ENCODE peak calls at places on chromosomes 16 and 17, in seven cellular contexts. I, N, H, E, P, C and Q are unnamed samples.

GRCh38 chr16:72995151-72995881 is 52.6 kb downstream of the ZFHX3 start:
- DNase-seq in I (no peak), N (no peak), H (no peak), E (no peak), P (no peak), C (no peak), Q (no peak)

GRCh38 chr16:86761117-86761971 is 183.0 kb downstream of the FOXL1 start:
- DNase-seq in I (no peak), N (peak), H (peak), E (peak), P (peak), C (peak), Q (peak)

GRCh38 chr16:51409001-51409675 is 258.1 kb upstream of the SALL1 start:
- DNase-seq in I (no peak), N (peak), H (no peak), E (peak), P (peak), C (no peak), Q (no peak)

GRCh38 chr16:56013962-56014552 is 138.9 kb upstream of the CES5A start:
- DNase-seq in I (no peak), N (peak), H (peak), E (peak), P (peak), C (no peak), Q (peak)

GRCh38 chr17:6066183-6066948 is 3.8 kb upstream of the WSCD1 start:
- DNase-seq in I (no peak), N (no peak), H (no peak), E (no peak), P (no peak), C (no peak), Q (no peak)

GRCh38 chr17:42321555-42321954 is 33.3 kb downstream of the STAT5A start:
- DNase-seq in I (no peak), N (no peak), H (no peak), E (no peak), P (no peak), C (no peak), Q (no peak)

GRCh38 chr17:38352245-38353083 is 820 bp downstream of the SOCS7 start:
- DNase-seq in I (peak), N (peak), H (peak), E (peak), P (peak), C (peak), Q (peak)

GRCh38 chr17:4899341-4900230 is at the start of gene C17orf107:
- DNase-seq in I (peak), N (peak), H (peak), E (no peak), P (peak), C (peak), Q (peak)

GRCh38 chr16:51556694-51557327 is 405.7 kb upstream of the SALL1 start:
- DNase-seq in I (no peak), N (no peak), H (no peak), E (peak), P (peak), C (no peak), Q (no peak)

GRCh38 chr16:23152386-23153178 is 3.3 kb upstream of the USP31 start:
- DNase-seq in I (no peak), N (no peak), H (no peak), E (peak), P (no peak), C (no peak), Q (no peak)

GRCh38 chr16:83187404-83187803 is 560.6 kb downstream of the CDH13 start:
- DNase-seq in I (no peak), N (no peak), H (no peak), E (peak), P (peak), C (no peak), Q (peak)

GRCh38 chr16:3954411-3954921 is 74.0 kb upstream of the CREBBP start:
- DNase-seq in I (peak), N (no peak), H (no peak), E (no peak), P (peak), C (no peak), Q (no peak)

GRCh38 chr16:50884066-50884860 is 142.4 kb downstream of the CYLD start:
- DNase-seq in I (no peak), N (no peak), H (no peak), E (no peak), P (no peak), C (no peak), Q (no peak)

GRCh38 chr16:12065866-12066545 is 89.5 kb downstream of the SNX29 start:
- DNase-seq in I (no peak), N (no peak), H (no peak), E (no peak), P (no peak), C (no peak), Q (no peak)

GRCh38 chr16:23302045-23302956 is at the start of gene SCNN1B:
- DNase-seq in I (no peak), N (peak), H (peak), E (no peak), P (no peak), C (peak), Q (no peak)

GRCh38 chr17:11582217-11582616 is 16.1 kb upstream of the DNAH9 start:
- DNase-seq in I (no peak), N (no peak), H (no peak), E (no peak), P (no peak), C (no peak), Q (no peak)

GRCh38 chr17:79937981-79938695 is 97.5 kb downstream of the TBC1D16 start:
- DNase-seq in I (no peak), N (peak), H (peak), E (no peak), P (no peak), C (no peak), Q (no peak)

GRCh38 chr16:2090819-2091721 is 43.3 kb downstream of the TSC2 start:
- DNase-seq in I (no peak), N (peak), H (peak), E (no peak), P (peak), C (peak), Q (peak)
- H3K4me3 ChIP-seq in I (peak), N (no peak), H (no peak), E (no peak), P (no peak), C (peak), Q (peak)

GRCh38 chr17:17388657-17389496 is 85.7 kb downstream of the NT5M start:
- DNase-seq in I (no peak), N (no peak), H (no peak), E (no peak), P (no peak), C (no peak), Q (no peak)

GRCh38 chr17:17386143-17386800 is 83.1 kb downstream of the NT5M start:
- DNase-seq in I (no peak), N (no peak), H (peak), E (no peak), P (no peak), C (no peak), Q (no peak)

GRCh38 chr17:17385502-17385901 is 82.3 kb downstream of the NT5M start:
- DNase-seq in I (no peak), N (no peak), H (peak), E (no peak), P (no peak), C (no peak), Q (no peak)

GRCh38 chr17:17387017-17387416 is 83.8 kb downstream of the NT5M start:
- DNase-seq in I (no peak), N (peak), H (no peak), E (peak), P (no peak), C (no peak), Q (no peak)

DNA sequence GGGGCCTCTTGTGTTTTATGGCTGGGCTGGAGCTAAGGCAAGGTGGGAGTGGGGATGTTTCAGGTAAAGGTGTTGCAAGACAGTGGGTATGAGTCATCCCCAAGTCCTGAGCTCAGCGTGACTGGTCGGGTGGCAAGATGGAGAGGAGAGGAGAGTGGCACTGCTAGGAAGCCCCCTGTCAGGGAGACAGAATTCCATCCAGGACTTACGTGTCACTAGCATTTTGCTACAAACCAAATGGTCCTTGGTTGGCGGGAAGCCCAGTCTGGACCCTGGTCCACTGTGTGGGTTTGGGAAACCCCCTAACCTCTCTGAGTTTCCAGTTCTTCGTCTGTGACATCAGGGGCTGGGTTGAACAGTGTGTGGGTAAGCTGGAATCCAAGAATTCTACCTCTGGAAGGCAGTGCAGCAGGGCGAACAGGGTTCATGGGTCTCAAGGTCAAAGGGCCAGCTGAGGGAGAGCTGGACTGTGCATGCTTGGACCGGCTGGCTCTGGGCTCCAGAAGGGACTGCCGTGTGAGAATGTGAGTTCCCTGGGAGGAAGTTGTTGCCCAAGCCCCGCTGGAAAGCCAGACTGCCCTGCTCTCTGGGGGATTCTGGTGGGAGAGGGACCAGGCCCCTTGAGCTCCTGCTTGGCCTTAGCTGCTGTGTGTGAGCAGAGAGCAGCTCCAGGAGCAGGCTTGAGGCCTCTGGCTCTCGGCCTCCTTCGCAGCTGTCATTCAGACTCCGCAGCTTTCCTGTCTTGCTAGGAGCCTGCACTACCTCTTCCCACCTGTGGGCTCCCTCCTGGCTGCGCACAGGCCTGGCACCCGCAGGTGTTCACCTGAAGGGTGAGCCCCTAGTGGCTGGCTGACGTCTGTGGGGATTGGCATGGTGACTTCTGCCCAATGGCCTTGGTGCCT is 84.5 kb downstream of the NT5M start:
- DNase-seq in I (no peak), N (peak), H (peak), E (peak), P (no peak), C (peak), Q (peak)
- TF ChIP-seq CTCF in I (peak), N (peak), H (no peak), E (peak), P (peak), C (no peak), Q (peak)

GRCh38 chr17:1764274-1764673 is 2.4 kb downstream of the SERPINF1 start:
- DNase-seq in I (peak), N (peak), H (peak), E (peak), P (peak), C (peak), Q (peak)
- H3K4me3 ChIP-seq in I (peak), N (no peak), H (no peak), E (no peak), P (no peak), C (peak), Q (no peak)

GRCh38 chr17:47725446-47726109 is 7.5 kb upstream of the TBX21 start:
- DNase-seq in I (no peak), N (no peak), H (no peak), E (no peak), P (no peak), C (no peak), Q (no peak)
- TF ChIP-seq CTCF in I (no peak), N (no peak), H (no peak), E (no peak), P (peak), C (no peak), Q (no peak)

GRCh38 chr16:27325736-27326135 is 12.0 kb downstream of the IL4R start:
- DNase-seq in I (no peak), N (no peak), H (no peak), E (no peak), P (no peak), C (no peak), Q (no peak)

GRCh38 chr16:27326251-27326650 is 12.5 kb downstream of the IL4R start:
- DNase-seq in I (no peak), N (no peak), H (no peak), E (no peak), P (no peak), C (no peak), Q (no peak)

GRCh38 chr16:27328937-27329336 is 15.2 kb downstream of the IL4R start:
- DNase-seq in I (no peak), N (no peak), H (no peak), E (no peak), P (no peak), C (no peak), Q (no peak)

GRCh38 chr16:27326738-27327585 is 13.2 kb downstream of the IL4R start:
- DNase-seq in I (peak), N (peak), H (peak), E (peak), P (peak), C (peak), Q (peak)

DNA sequence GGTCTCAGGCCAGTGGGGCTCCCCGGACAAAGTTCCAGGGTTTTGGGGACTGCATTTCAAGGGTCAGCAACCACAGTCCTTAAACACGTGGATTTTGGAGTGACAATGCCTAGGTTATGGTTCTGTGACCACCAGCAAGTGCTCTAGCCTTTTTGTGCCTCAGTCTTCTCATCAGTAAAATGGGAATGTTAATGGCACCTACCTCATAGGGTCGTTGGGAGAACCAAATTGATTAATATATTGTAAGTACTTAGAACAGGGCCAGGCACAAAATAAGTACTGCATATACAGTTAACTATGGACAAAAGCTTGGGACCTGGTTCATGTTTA is 13.8 kb downstream of the IL4R start:
- DNase-seq in I (no peak), N (no peak), H (no peak), E (no peak), P (no peak), C (no peak), Q (no peak)
- H3K4me3 ChIP-seq in I (no peak), N (no peak), H (no peak), E (no peak), P (no peak), C (peak), Q (no peak)

GRCh38 chr16:71421911-71422310 is 19.9 kb downstream of the TLE7 start:
- DNase-seq in I (no peak), N (peak), H (no peak), E (peak), P (no peak), C (no peak), Q (peak)
- TF ChIP-seq CTCF in I (peak), N (peak), H (peak), E (peak), P (peak), C (no peak), Q (peak)